ENCODE peak calls at places on chromosomes 7 and 10, in eight cellular contexts. One of them, this sample, is unnamed.

GRCh38 chr7:75966209-75966961 is 28.0 kb downstream of the TMEM120A start:
- ATAC-seq in Right ventricle myocardium inferior: peak
- ATAC-seq in left cardiac atrium: peak
- ATAC-seq in PC-3: no peak
- ATAC-seq in right cardiac atrium: peak
- ATAC-seq in activated T-cell treated with anti-CD3 and anti-CD28 coated beads, Interleukin-2, amount 50 U/mL, for 72 hours: no peak
- ATAC-seq in right lobe of liver: peak
- ATAC-seq in IMR-90: no peak
- ATAC-seq in this sample: peak

GRCh38 chr7:31805209-31805818 is 118.3 kb downstream of the PPP1R17 start:
- ATAC-seq in Right ventricle myocardium inferior: no peak
- ATAC-seq in left cardiac atrium: no peak
- ATAC-seq in PC-3: no peak
- ATAC-seq in right cardiac atrium: no peak
- ATAC-seq in activated T-cell treated with anti-CD3 and anti-CD28 coated beads, Interleukin-2, amount 50 U/mL, for 72 hours: no peak
- ATAC-seq in right lobe of liver: no peak
- ATAC-seq in IMR-90: peak
- ATAC-seq in this sample: no peak

GRCh38 chr7:11170160-11170559 is 196.5 kb downstream of the PHF14 start:
- ATAC-seq in Right ventricle myocardium inferior: no peak
- ATAC-seq in left cardiac atrium: no peak
- ATAC-seq in PC-3: peak
- ATAC-seq in right cardiac atrium: no peak
- ATAC-seq in activated T-cell treated with anti-CD3 and anti-CD28 coated beads, Interleukin-2, amount 50 U/mL, for 72 hours: no peak
- ATAC-seq in right lobe of liver: peak
- ATAC-seq in IMR-90: no peak
- ATAC-seq in this sample: no peak

GRCh38 chr7:28800150-28800549 is 158.0 kb downstream of the TRIL start:
- ATAC-seq in Right ventricle myocardium inferior: peak
- ATAC-seq in left cardiac atrium: peak
- ATAC-seq in PC-3: no peak
- ATAC-seq in right cardiac atrium: peak
- ATAC-seq in activated T-cell treated with anti-CD3 and anti-CD28 coated beads, Interleukin-2, amount 50 U/mL, for 72 hours: no peak
- ATAC-seq in right lobe of liver: peak
- ATAC-seq in IMR-90: no peak
- ATAC-seq in this sample: no peak

GRCh38 chr7:100895956-100896742 is 461 bp upstream of the ACHE start:
- ATAC-seq in Right ventricle myocardium inferior: no peak
- ATAC-seq in left cardiac atrium: no peak
- ATAC-seq in PC-3: peak
- ATAC-seq in right cardiac atrium: peak
- ATAC-seq in activated T-cell treated with anti-CD3 and anti-CD28 coated beads, Interleukin-2, amount 50 U/mL, for 72 hours: peak
- ATAC-seq in right lobe of liver: peak
- ATAC-seq in IMR-90: no peak
- ATAC-seq in this sample: no peak

GRCh38 chr7:141355057-141355456 is 196.2 kb upstream of the AGK start:
- ATAC-seq in Right ventricle myocardium inferior: no peak
- ATAC-seq in left cardiac atrium: peak
- ATAC-seq in PC-3: no peak
- ATAC-seq in right cardiac atrium: peak
- ATAC-seq in activated T-cell treated with anti-CD3 and anti-CD28 coated beads, Interleukin-2, amount 50 U/mL, for 72 hours: no peak
- ATAC-seq in right lobe of liver: no peak
- ATAC-seq in IMR-90: no peak
- ATAC-seq in this sample: no peak

GRCh38 chr10:13222151-13222550 is 12.0 kb downstream of the UCMA start:
- ATAC-seq in Right ventricle myocardium inferior: no peak
- ATAC-seq in left cardiac atrium: no peak
- ATAC-seq in PC-3: no peak
- ATAC-seq in right cardiac atrium: no peak
- ATAC-seq in activated T-cell treated with anti-CD3 and anti-CD28 coated beads, Interleukin-2, amount 50 U/mL, for 72 hours: no peak
- ATAC-seq in right lobe of liver: no peak
- ATAC-seq in IMR-90: no peak
- ATAC-seq in this sample: no peak

GRCh38 chr7:132899833-132900232 is 182.1 kb downstream of the CHCHD3 start:
- ATAC-seq in Right ventricle myocardium inferior: no peak
- ATAC-seq in left cardiac atrium: no peak
- ATAC-seq in PC-3: no peak
- ATAC-seq in right cardiac atrium: no peak
- ATAC-seq in activated T-cell treated with anti-CD3 and anti-CD28 coated beads, Interleukin-2, amount 50 U/mL, for 72 hours: no peak
- ATAC-seq in right lobe of liver: no peak
- ATAC-seq in IMR-90: no peak
- ATAC-seq in this sample: no peak

GRCh38 chr10:27893320-27894014 is 105.4 kb downstream of the ODAD2 start:
- ATAC-seq in Right ventricle myocardium inferior: no peak
- ATAC-seq in left cardiac atrium: no peak
- ATAC-seq in PC-3: peak
- ATAC-seq in right cardiac atrium: no peak
- ATAC-seq in activated T-cell treated with anti-CD3 and anti-CD28 coated beads, Interleukin-2, amount 50 U/mL, for 72 hours: no peak
- ATAC-seq in right lobe of liver: no peak
- ATAC-seq in IMR-90: no peak
- ATAC-seq in this sample: peak

GRCh38 chr10:3791974-3792633 is 7.1 kb upstream of the KLF6 start:
- ATAC-seq in Right ventricle myocardium inferior: no peak
- ATAC-seq in left cardiac atrium: no peak
- ATAC-seq in PC-3: no peak
- ATAC-seq in right cardiac atrium: no peak
- ATAC-seq in activated T-cell treated with anti-CD3 and anti-CD28 coated beads, Interleukin-2, amount 50 U/mL, for 72 hours: peak
- ATAC-seq in right lobe of liver: no peak
- ATAC-seq in IMR-90: no peak
- ATAC-seq in this sample: no peak

GRCh38 chr7:29807179-29807841 is 1.0 kb downstream of the WIPF3 start:
- ATAC-seq in Right ventricle myocardium inferior: peak
- ATAC-seq in left cardiac atrium: peak
- ATAC-seq in PC-3: peak
- ATAC-seq in right cardiac atrium: peak
- ATAC-seq in activated T-cell treated with anti-CD3 and anti-CD28 coated beads, Interleukin-2, amount 50 U/mL, for 72 hours: peak
- ATAC-seq in right lobe of liver: peak
- ATAC-seq in IMR-90: no peak
- ATAC-seq in this sample: peak

GRCh38 chr7:157485361-157485831 is 148.6 kb downstream of the DNAJB6 start:
- ATAC-seq in Right ventricle myocardium inferior: no peak
- ATAC-seq in left cardiac atrium: no peak
- ATAC-seq in PC-3: no peak
- ATAC-seq in right cardiac atrium: no peak
- ATAC-seq in activated T-cell treated with anti-CD3 and anti-CD28 coated beads, Interleukin-2, amount 50 U/mL, for 72 hours: no peak
- ATAC-seq in right lobe of liver: no peak
- ATAC-seq in IMR-90: no peak
- ATAC-seq in this sample: no peak

GRCh38 chr7:98365863-98366561 is 34.9 kb downstream of the BAIAP2L1 start:
- ATAC-seq in Right ventricle myocardium inferior: peak
- ATAC-seq in left cardiac atrium: peak
- ATAC-seq in PC-3: no peak
- ATAC-seq in right cardiac atrium: peak
- ATAC-seq in activated T-cell treated with anti-CD3 and anti-CD28 coated beads, Interleukin-2, amount 50 U/mL, for 72 hours: no peak
- ATAC-seq in right lobe of liver: peak
- ATAC-seq in IMR-90: no peak
- ATAC-seq in this sample: peak

GRCh38 chr7:44958645-44959344 is 20.0 kb downstream of the MYO1G start:
- ATAC-seq in Right ventricle myocardium inferior: no peak
- ATAC-seq in left cardiac atrium: no peak
- ATAC-seq in PC-3: no peak
- ATAC-seq in right cardiac atrium: no peak
- ATAC-seq in activated T-cell treated with anti-CD3 and anti-CD28 coated beads, Interleukin-2, amount 50 U/mL, for 72 hours: no peak
- ATAC-seq in right lobe of liver: no peak
- ATAC-seq in IMR-90: no peak
- ATAC-seq in this sample: no peak

GRCh38 chr7:107486041-107486440 is 16.2 kb downstream of the GPR22 start:
- ATAC-seq in Right ventricle myocardium inferior: no peak
- ATAC-seq in left cardiac atrium: no peak
- ATAC-seq in PC-3: no peak
- ATAC-seq in right cardiac atrium: no peak
- ATAC-seq in activated T-cell treated with anti-CD3 and anti-CD28 coated beads, Interleukin-2, amount 50 U/mL, for 72 hours: peak
- ATAC-seq in right lobe of liver: no peak
- ATAC-seq in IMR-90: no peak
- ATAC-seq in this sample: no peak

GRCh38 chr7:98288064-98288823 is 6.8 kb downstream of the BRI3 start:
- ATAC-seq in Right ventricle myocardium inferior: no peak
- ATAC-seq in left cardiac atrium: no peak
- ATAC-seq in PC-3: no peak
- ATAC-seq in right cardiac atrium: no peak
- ATAC-seq in activated T-cell treated with anti-CD3 and anti-CD28 coated beads, Interleukin-2, amount 50 U/mL, for 72 hours: no peak
- ATAC-seq in right lobe of liver: no peak
- ATAC-seq in IMR-90: no peak
- ATAC-seq in this sample: no peak

GRCh38 chr7:39847227-39847626 is 102.8 kb upstream of the CDK13 start:
- ATAC-seq in Right ventricle myocardium inferior: no peak
- ATAC-seq in left cardiac atrium: no peak
- ATAC-seq in PC-3: no peak
- ATAC-seq in right cardiac atrium: no peak
- ATAC-seq in activated T-cell treated with anti-CD3 and anti-CD28 coated beads, Interleukin-2, amount 50 U/mL, for 72 hours: no peak
- ATAC-seq in right lobe of liver: no peak
- ATAC-seq in IMR-90: no peak
- ATAC-seq in this sample: no peak

This sample was measured in esophagus mucosa.